ENCODE peak calls at places on chromosome 19, in four cellular contexts. One of them, this sample, is unnamed.

GRCh38 chr19:10643968-10644290 is 10.2 kb upstream of the ILF3 start:
- DNase-seq in activated CD8-positive, alpha-beta T cell treated with anti-CD3 and anti-CD28 coated beads for 36 hours: no peak
- DNase-seq in progenitor cell of endocrine pancreas: no peak
- DNase-seq in kidney epithelial cell: no peak
- DNase-seq in this sample: no peak

GRCh38 chr19:19541572-19541971 is 3.5 kb downstream of the CILP2 start:
- DNase-seq in activated CD8-positive, alpha-beta T cell treated with anti-CD3 and anti-CD28 coated beads for 36 hours: no peak
- DNase-seq in progenitor cell of endocrine pancreas: no peak
- DNase-seq in kidney epithelial cell: no peak
- DNase-seq in this sample: no peak

GRCh38 chr19:35449347-35450043 is 1.4 kb downstream of the FFAR2 start:
- DNase-seq in activated CD8-positive, alpha-beta T cell treated with anti-CD3 and anti-CD28 coated beads for 36 hours: no peak
- DNase-seq in progenitor cell of endocrine pancreas: no peak
- DNase-seq in kidney epithelial cell: no peak
- DNase-seq in this sample: no peak

GRCh38 chr19:12721656-12722565 is 1.8 kb downstream of the TNPO2 start:
- DNase-seq in activated CD8-positive, alpha-beta T cell treated with anti-CD3 and anti-CD28 coated beads for 36 hours: peak
- DNase-seq in progenitor cell of endocrine pancreas: peak
- DNase-seq in kidney epithelial cell: peak
- DNase-seq in this sample: peak

GRCh38 chr19:5955638-5955935 is 22.4 kb downstream of the RANBP3 start:
- DNase-seq in activated CD8-positive, alpha-beta T cell treated with anti-CD3 and anti-CD28 coated beads for 36 hours: no peak
- DNase-seq in progenitor cell of endocrine pancreas: no peak
- DNase-seq in kidney epithelial cell: no peak
- DNase-seq in this sample: no peak

GRCh38 chr19:43589277-43589676 is 6.7 kb downstream of the IRGQ start:
- DNase-seq in activated CD8-positive, alpha-beta T cell treated with anti-CD3 and anti-CD28 coated beads for 36 hours: no peak
- DNase-seq in progenitor cell of endocrine pancreas: no peak
- DNase-seq in kidney epithelial cell: no peak
- DNase-seq in this sample: no peak

GRCh38 chr19:52923782-52924593 is 760 bp upstream of the ZNF888 start:
- DNase-seq in activated CD8-positive, alpha-beta T cell treated with anti-CD3 and anti-CD28 coated beads for 36 hours: no peak
- DNase-seq in progenitor cell of endocrine pancreas: no peak
- DNase-seq in kidney epithelial cell: no peak
- DNase-seq in this sample: no peak

GRCh38 chr19:5230730-5231555 is 109.7 kb downstream of the PTPRS start:
- DNase-seq in activated CD8-positive, alpha-beta T cell treated with anti-CD3 and anti-CD28 coated beads for 36 hours: no peak
- DNase-seq in progenitor cell of endocrine pancreas: no peak
- DNase-seq in kidney epithelial cell: no peak
- DNase-seq in this sample: no peak

GRCh38 chr19:38478273-38478971 is 44.9 kb downstream of the RYR1 start:
- DNase-seq in activated CD8-positive, alpha-beta T cell treated with anti-CD3 and anti-CD28 coated beads for 36 hours: peak
- DNase-seq in progenitor cell of endocrine pancreas: no peak
- DNase-seq in kidney epithelial cell: no peak
- DNase-seq in this sample: no peak

GRCh38 chr19:10353793-10354391 is 14.5 kb upstream of the ICAM3 start:
- DNase-seq in activated CD8-positive, alpha-beta T cell treated with anti-CD3 and anti-CD28 coated beads for 36 hours: peak
- DNase-seq in progenitor cell of endocrine pancreas: peak
- DNase-seq in kidney epithelial cell: no peak
- DNase-seq in this sample: peak

GRCh38 chr19:18408053-18408476 is 10.6 kb upstream of the LRRC25 start:
- DNase-seq in activated CD8-positive, alpha-beta T cell treated with anti-CD3 and anti-CD28 coated beads for 36 hours: peak
- DNase-seq in progenitor cell of endocrine pancreas: no peak
- DNase-seq in kidney epithelial cell: peak
- DNase-seq in this sample: peak

GRCh38 chr19:53333071-53333465 is 481 bp upstream of the ZNF845 start:
- DNase-seq in activated CD8-positive, alpha-beta T cell treated with anti-CD3 and anti-CD28 coated beads for 36 hours: peak
- DNase-seq in progenitor cell of endocrine pancreas: peak
- DNase-seq in kidney epithelial cell: no peak
- DNase-seq in this sample: no peak

GRCh38 chr19:50175924-50176323 is 12.8 kb upstream of the IZUMO2 start:
- DNase-seq in activated CD8-positive, alpha-beta T cell treated with anti-CD3 and anti-CD28 coated beads for 36 hours: no peak
- DNase-seq in progenitor cell of endocrine pancreas: no peak
- DNase-seq in kidney epithelial cell: no peak
- DNase-seq in this sample: no peak

GRCh38 chr19:36688058-36688457 is 646 bp downstream of the ZNF567 start:
- DNase-seq in activated CD8-positive, alpha-beta T cell treated with anti-CD3 and anti-CD28 coated beads for 36 hours: no peak
- DNase-seq in progenitor cell of endocrine pancreas: no peak
- DNase-seq in kidney epithelial cell: no peak
- DNase-seq in this sample: no peak

GRCh38 chr19:13012690-13013608 is 17.7 kb downstream of the NFIX start:
- DNase-seq in activated CD8-positive, alpha-beta T cell treated with anti-CD3 and anti-CD28 coated beads for 36 hours: peak
- DNase-seq in progenitor cell of endocrine pancreas: no peak
- DNase-seq in kidney epithelial cell: no peak
- DNase-seq in this sample: peak

GRCh38 chr19:13267889-13268288 is 117.7 kb downstream of the IER2 start:
- DNase-seq in activated CD8-positive, alpha-beta T cell treated with anti-CD3 and anti-CD28 coated beads for 36 hours: no peak
- DNase-seq in progenitor cell of endocrine pancreas: no peak
- DNase-seq in kidney epithelial cell: no peak
- DNase-seq in this sample: no peak

DNA sequence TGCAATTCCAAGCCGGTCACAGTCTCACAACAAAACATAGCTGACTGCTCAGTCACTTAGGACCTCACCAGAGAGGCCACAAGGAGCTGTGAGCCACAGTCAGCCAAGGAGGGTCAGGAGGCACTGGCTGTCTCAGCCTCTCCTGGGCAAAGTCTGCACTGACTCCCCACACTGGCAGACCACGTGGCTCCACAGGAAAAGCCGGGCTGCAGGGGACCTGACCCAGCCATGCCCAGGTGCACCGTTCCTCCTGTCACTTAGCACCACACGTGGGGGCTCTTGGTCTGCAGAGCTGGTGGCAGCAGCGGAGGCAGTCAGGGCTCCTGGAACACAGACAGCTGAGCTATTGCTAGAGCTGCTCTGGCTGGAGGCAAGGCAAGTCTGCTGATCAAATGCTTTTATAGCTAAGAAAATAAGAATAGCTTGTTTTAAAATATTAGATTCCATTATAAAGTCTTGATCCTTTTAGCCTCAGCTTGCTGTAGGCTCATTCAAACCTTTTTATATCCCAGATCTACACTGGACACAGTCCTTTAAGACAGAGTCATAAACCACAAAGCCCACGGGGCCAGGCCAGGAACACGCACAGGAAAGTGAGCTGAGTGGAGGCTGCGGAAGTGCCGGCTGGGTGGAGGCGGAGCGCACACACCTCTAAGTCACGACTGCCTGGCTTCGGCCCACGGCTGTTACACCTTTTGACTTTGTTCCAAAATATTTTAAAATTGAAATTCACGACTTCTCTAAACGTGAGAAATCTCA is 744.1 kb downstream of the UQCRFS1 start:
- DNase-seq in activated CD8-positive, alpha-beta T cell treated with anti-CD3 and anti-CD28 coated beads for 36 hours: peak
- DNase-seq in progenitor cell of endocrine pancreas: no peak
- DNase-seq in kidney epithelial cell: peak
- DNase-seq in this sample: no peak
- TF ChIP-seq CTCF in activated CD8-positive, alpha-beta T cell treated with anti-CD3 and anti-CD28 coated beads for 36 hours: no peak
- TF ChIP-seq CTCF in progenitor cell of endocrine pancreas: no peak
- TF ChIP-seq CTCF in kidney epithelial cell: no peak
- TF ChIP-seq CTCF in this sample: no peak

DNA sequence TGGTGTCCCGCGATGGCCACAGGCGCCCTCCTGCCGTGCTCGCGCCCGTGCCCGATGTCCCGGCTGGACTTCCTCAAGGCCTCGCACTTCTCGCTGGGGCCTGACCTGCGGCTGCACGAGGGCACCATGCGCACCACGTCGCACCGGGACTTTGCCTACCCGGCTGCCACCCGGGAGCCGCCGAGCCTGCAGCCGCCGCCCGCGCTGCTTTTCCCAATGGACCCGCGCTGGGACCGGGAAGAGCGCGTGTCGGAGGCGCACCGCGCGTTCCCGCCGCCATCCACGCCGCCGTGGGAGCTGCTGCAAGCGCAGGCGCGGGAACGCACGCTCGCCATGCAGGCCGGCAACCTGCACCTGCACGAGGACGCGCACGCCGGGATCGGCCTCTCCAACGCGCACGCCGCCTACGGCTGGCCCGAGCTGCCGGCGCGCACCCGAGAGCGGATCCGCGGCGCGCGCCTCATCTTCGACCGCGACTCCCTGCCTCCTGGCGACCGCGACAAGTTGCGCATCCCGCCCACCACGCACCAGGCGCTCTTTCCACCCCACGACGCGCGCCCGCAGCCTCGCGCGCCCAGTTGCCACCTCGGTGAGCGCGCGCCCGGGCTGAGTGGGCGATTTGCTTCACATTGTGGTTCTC is 12.1 kb upstream of the PEX11G start:
- DNase-seq in activated CD8-positive, alpha-beta T cell treated with anti-CD3 and anti-CD28 coated beads for 36 hours: peak
- DNase-seq in progenitor cell of endocrine pancreas: peak
- DNase-seq in kidney epithelial cell: no peak
- DNase-seq in this sample: peak
- TF ChIP-seq CTCF in activated CD8-positive, alpha-beta T cell treated with anti-CD3 and anti-CD28 coated beads for 36 hours: no peak
- TF ChIP-seq CTCF in progenitor cell of endocrine pancreas: peak
- TF ChIP-seq CTCF in kidney epithelial cell: no peak
- TF ChIP-seq CTCF in this sample: no peak

GRCh38 chr19:30664358-30665058 is 292.3 kb downstream of the ZNF536 start:
- DNase-seq in activated CD8-positive, alpha-beta T cell treated with anti-CD3 and anti-CD28 coated beads for 36 hours: no peak
- DNase-seq in progenitor cell of endocrine pancreas: no peak
- DNase-seq in kidney epithelial cell: no peak
- DNase-seq in this sample: no peak
- TF ChIP-seq CTCF in activated CD8-positive, alpha-beta T cell treated with anti-CD3 and anti-CD28 coated beads for 36 hours: no peak
- TF ChIP-seq CTCF in progenitor cell of endocrine pancreas: peak
- TF ChIP-seq CTCF in kidney epithelial cell: peak
- TF ChIP-seq CTCF in this sample: no peak

GRCh38 chr19:1133471-1133929 is 29.7 kb downstream of the GPX4 start:
- DNase-seq in activated CD8-positive, alpha-beta T cell treated with anti-CD3 and anti-CD28 coated beads for 36 hours: peak
- DNase-seq in progenitor cell of endocrine pancreas: no peak
- DNase-seq in kidney epithelial cell: no peak
- DNase-seq in this sample: peak
- TF ChIP-seq CTCF in activated CD8-positive, alpha-beta T cell treated with anti-CD3 and anti-CD28 coated beads for 36 hours: no peak
- TF ChIP-seq CTCF in progenitor cell of endocrine pancreas: no peak
- TF ChIP-seq CTCF in kidney epithelial cell: no peak
- TF ChIP-seq CTCF in this sample: no peak

GRCh38 chr19:56751078-56751489 is 79.5 kb upstream of the ZNF835 start:
- DNase-seq in activated CD8-positive, alpha-beta T cell treated with anti-CD3 and anti-CD28 coated beads for 36 hours: no peak
- DNase-seq in progenitor cell of endocrine pancreas: no peak
- DNase-seq in kidney epithelial cell: no peak
- DNase-seq in this sample: no peak

GRCh38 chr19:56746367-56746766 is 74.8 kb upstream of the ZNF835 start:
- DNase-seq in activated CD8-positive, alpha-beta T cell treated with anti-CD3 and anti-CD28 coated beads for 36 hours: no peak
- DNase-seq in progenitor cell of endocrine pancreas: no peak
- DNase-seq in kidney epithelial cell: no peak
- DNase-seq in this sample: no peak

GRCh38 chr19:56750658-56751057 is 79.1 kb upstream of the ZNF835 start:
- DNase-seq in activated CD8-positive, alpha-beta T cell treated with anti-CD3 and anti-CD28 coated beads for 36 hours: no peak
- DNase-seq in progenitor cell of endocrine pancreas: no peak
- DNase-seq in kidney epithelial cell: no peak
- DNase-seq in this sample: no peak

DNA sequence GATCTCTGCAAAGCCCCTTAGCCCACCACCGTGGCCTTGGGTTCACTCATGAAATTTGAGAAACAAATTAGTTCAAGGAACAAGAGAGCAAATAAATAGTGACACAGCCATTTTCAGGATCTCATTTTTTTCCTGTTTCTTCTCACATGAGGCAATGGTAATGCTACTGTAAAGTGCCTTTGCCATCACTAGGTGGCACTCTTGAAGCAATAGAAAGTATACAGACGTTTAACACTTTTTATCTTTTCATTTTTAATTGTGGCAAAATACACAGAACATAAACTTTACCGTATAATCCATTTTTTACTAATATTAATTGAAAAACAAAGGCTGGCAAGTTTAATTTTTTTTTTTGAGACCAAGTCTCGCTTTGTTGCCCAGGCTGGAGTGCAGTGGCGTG is 76.9 kb upstream of the ZNF835 start:
- DNase-seq in activated CD8-positive, alpha-beta T cell treated with anti-CD3 and anti-CD28 coated beads for 36 hours: peak
- DNase-seq in progenitor cell of endocrine pancreas: no peak
- DNase-seq in kidney epithelial cell: no peak
- DNase-seq in this sample: no peak
- TF ChIP-seq CTCF in activated CD8-positive, alpha-beta T cell treated with anti-CD3 and anti-CD28 coated beads for 36 hours: peak
- TF ChIP-seq CTCF in progenitor cell of endocrine pancreas: no peak
- TF ChIP-seq CTCF in kidney epithelial cell: peak
- TF ChIP-seq CTCF in this sample: peak

GRCh38 chr19:17209126-17210036 is 5.8 kb upstream of the USE1 start:
- DNase-seq in activated CD8-positive, alpha-beta T cell treated with anti-CD3 and anti-CD28 coated beads for 36 hours: peak
- DNase-seq in progenitor cell of endocrine pancreas: no peak
- DNase-seq in kidney epithelial cell: no peak
- DNase-seq in this sample: peak
- TF ChIP-seq CTCF in activated CD8-positive, alpha-beta T cell treated with anti-CD3 and anti-CD28 coated beads for 36 hours: no peak
- TF ChIP-seq CTCF in progenitor cell of endocrine pancreas: no peak
- TF ChIP-seq CTCF in kidney epithelial cell: no peak
- TF ChIP-seq CTCF in this sample: no peak